ENCODE peak calls at places on chromosomes 4 and X, in five cellular contexts. K is stimulated activated CD4-positive, alpha-beta T cell treated with anti-CD3 and anti-CD28 coated beads, Interleukin-15, amount 100 ng/mL, for 24 hours; J is WTC11; G is amygdala; T is activated T-helper 1 cell treated with Interleukin-2 at 50 U/mL for 16 hours. Y is an unnamed sample.

GRCh38 chrX:40552768-40553167 is 28.0 kb upstream of the ATP6AP2 start:
- DNase-seq in K (no peak), J (no peak), G (no peak), T (no peak), Y (no peak)

GRCh38 chrX:135015526-135016245 is 6.7 kb downstream of the RTL8B start:
- DNase-seq in K (no peak), J (no peak), G (no peak), T (no peak), Y (no peak)

GRCh38 chr4:15695764-15696163 is 7.1 kb upstream of the BST1 start:
- DNase-seq in K (no peak), J (no peak), G (no peak), T (no peak), Y (no peak)

GRCh38 chr4:59664771-59665170 is 1535.4 kb upstream of the ADGRL3 start:
- DNase-seq in K (no peak), J (no peak), G (no peak), T (no peak), Y (no peak)

GRCh38 chr4:96739101-96739500 is 899.2 kb downstream of the PDHA2 start:
- DNase-seq in K (no peak), J (no peak), G (no peak), T (no peak), Y (no peak)

GRCh38 chrX:39260965-39261364 is 459.7 kb downstream of the MID1IP1 start:
- DNase-seq in K (no peak), J (no peak), G (no peak), T (no peak), Y (no peak)

GRCh38 chr4:152045781-152046571 is 285.2 kb upstream of the GATB start:
- DNase-seq in K (peak; percentile 36), J (peak; percentile 94), G (no peak), T (no peak), Y (no peak)

GRCh38 chr4:144374065-144374464 is 233.5 kb upstream of the GYPA start:
- DNase-seq in K (peak; percentile 1), J (no peak), G (no peak), T (no peak), Y (no peak)

GRCh38 chr4:2041234-2042130 is 17.6 kb upstream of the NAT8L start:
- DNase-seq in K (peak; percentile 95), J (peak; percentile 95), G (peak; percentile 68), T (peak; percentile 70), Y (no peak)

GRCh38 chrX:45850775-45851433 is 650.2 kb upstream of the DIPK2B start:
- DNase-seq in K (peak; percentile 55), J (peak; percentile 28), G (no peak), T (peak; percentile 4), Y (no peak)

GRCh38 chr4:183729430-183730328 is 70.6 kb downstream of the TRAPPC11 start:
- DNase-seq in K (no peak), J (no peak), G (no peak), T (no peak), Y (no peak)

GRCh38 chrX:5681159-5681558 is 547.5 kb downstream of the NLGN4X start:
- DNase-seq in K (no peak), J (no peak), G (no peak), T (no peak), Y (no peak)

GRCh38 chr4:158239196-158239595 is 28.9 kb downstream of the TMEM144 start:
- DNase-seq in K (no peak), J (no peak), G (no peak), T (no peak), Y (no peak)

GRCh38 chr4:169627307-169627706 is 6.9 kb downstream of the CLCN3 start:
- DNase-seq in K (no peak), J (no peak), G (no peak), T (no peak), Y (no peak)

GRCh38 chr4:183987987-183988392 is 82.9 kb downstream of the STOX2 start:
- DNase-seq in K (no peak), J (no peak), G (peak; percentile 68), T (no peak), Y (no peak)

GRCh38 chrX:107272431-107272921 is 66.1 kb downstream of the DNAAF6 start:
- DNase-seq in K (peak; percentile 25), J (peak; percentile 62), G (no peak), T (no peak), Y (no peak)

GRCh38 chr4:28443786-28444412 is 1583.3 kb downstream of the STIM2 start:
- DNase-seq in K (no peak), J (peak; percentile 52), G (no peak), T (no peak), Y (no peak)

GRCh38 chr4:185634066-185634652 is 98.9 kb upstream of the PDLIM3 start:
- DNase-seq in K (no peak), J (no peak), G (no peak), T (no peak), Y (no peak)